ENCODE peak calls at places on chromosomes 4 and X, in five cellular contexts. P, J, D, L and M are unnamed samples.

GRCh38 chr4:149441338-149441737 is 374.3 kb downstream of the IQCM start:
- DNase-seq in P (no peak), J (no peak), D (no peak), L (no peak), M (no peak)

GRCh38 chr4:151417164-151417571 is 8.2 kb downstream of the FHIP1A start:
- DNase-seq in P (no peak), J (no peak), D (no peak), L (no peak), M (no peak)

GRCh38 chr4:156824451-156825060 is 147.0 kb downstream of the PDGFC start:
- DNase-seq in P (no peak), J (no peak), D (no peak), L (no peak), M (no peak)

GRCh38 chrX:153944140-153944799 is at the start of gene RENBP:
- DNase-seq in P (no peak), J (peak), D (no peak), L (no peak), M (peak)

GRCh38 chr4:155442267-155443105 is 65.7 kb upstream of the MAP9 start:
- DNase-seq in P (peak), J (peak), D (peak), L (peak), M (peak)

GRCh38 chr4:119118397-119118796 is 17.2 kb upstream of the MYOZ2 start:
- DNase-seq in P (no peak), J (no peak), D (no peak), L (no peak), M (no peak)

GRCh38 chr4:127622923-127623754 is 9.6 kb upstream of the INTU start:
- DNase-seq in P (no peak), J (peak), D (peak), L (no peak), M (peak)

GRCh38 chr4:2411786-2412510 is 6.5 kb downstream of the ZFYVE28 start:
- DNase-seq in P (no peak), J (no peak), D (no peak), L (no peak), M (no peak)

GRCh38 chr4:122576261-122577188 is 44.3 kb downstream of the IL21 start:
- DNase-seq in P (no peak), J (no peak), D (peak), L (no peak), M (no peak)

GRCh38 chr4:137390707-137391106 is 141.6 kb downstream of the PCDH18 start:
- DNase-seq in P (no peak), J (no peak), D (no peak), L (no peak), M (no peak)

GRCh38 chr4:82429728-82430192 is 502 bp downstream of the HNRNPDL start:
- DNase-seq in P (no peak), J (no peak), D (no peak), L (no peak), M (no peak)

GRCh38 chrX:51608071-51608470 is 10.6 kb downstream of the CENPVL3 start:
- DNase-seq in P (no peak), J (no peak), D (no peak), L (no peak), M (no peak)

GRCh38 chr4:879730-880079 is 52.4 kb downstream of the GAK start:
- DNase-seq in P (no peak), J (no peak), D (no peak), L (no peak), M (no peak)

GRCh38 chr4:9703391-9703790 is 78.0 kb upstream of the DRD5 start:
- DNase-seq in P (no peak), J (peak), D (peak), L (no peak), M (peak)

GRCh38 chr4:2220016-2220620 is 21.8 kb downstream of the HAUS3 start:
- DNase-seq in P (no peak), J (peak), D (peak), L (peak), M (peak)

GRCh38 chrX:13110427-13111324 is 66.3 kb upstream of the FAM9C start:
- DNase-seq in P (no peak), J (no peak), D (peak), L (peak), M (no peak)

GRCh38 chrX:19658030-19658429 is 142.7 kb upstream of the MAP3K15 start:
- DNase-seq in P (no peak), J (no peak), D (no peak), L (no peak), M (no peak)

GRCh38 chr4:4969298-4969697 is 50.0 kb downstream of the CYTL1 start:
- DNase-seq in P (peak), J (no peak), D (no peak), L (peak), M (peak)

GRCh38 chrX:153973127-153974002 is 811 bp downstream of the TMEM187 start:
- DNase-seq in P (no peak), J (no peak), D (no peak), L (no peak), M (no peak)

GRCh38 chrX:119488749-119489148 is 20.5 kb downstream of the SLC25A5 start:
- DNase-seq in P (no peak), J (peak), D (peak), L (peak), M (peak)

GRCh38 chr4:110087116-110087708 is 111.2 kb downstream of the ELOVL6 start:
- DNase-seq in P (no peak), J (no peak), D (no peak), L (no peak), M (no peak)

GRCh38 chr4:16590792-16591191 is 307.7 kb downstream of the LDB2 start:
- DNase-seq in P (no peak), J (no peak), D (no peak), L (no peak), M (no peak)
- H3K27ac ChIP-seq in P (no peak), J (no peak), D (no peak), L (no peak), M (no peak)

GRCh38 chr4:185532327-185532726 is 3.0 kb downstream of the PDLIM3 start:
- DNase-seq in P (no peak), J (no peak), D (no peak), L (no peak), M (no peak)
- H3K27ac ChIP-seq in P (peak), J (no peak), D (peak), L (peak), M (no peak)

DNA sequence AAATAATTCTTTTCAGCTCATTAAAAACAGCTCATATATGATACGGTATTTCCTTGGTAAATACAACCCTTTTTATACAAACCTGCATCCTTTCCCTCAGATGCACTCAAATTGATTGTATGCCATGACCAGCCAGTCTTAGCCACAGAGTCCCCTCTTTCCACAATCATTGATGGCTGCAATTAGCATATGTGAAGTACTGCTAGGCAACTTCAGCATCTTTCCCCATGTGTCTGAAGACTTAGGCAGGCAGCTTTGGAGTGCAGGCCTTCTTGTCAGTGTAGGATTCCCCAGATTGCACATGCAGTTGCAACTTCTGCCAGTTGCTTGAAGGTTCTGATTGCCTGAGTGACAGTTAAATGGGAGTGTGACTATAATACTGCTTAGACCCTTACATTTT is 15.6 kb upstream of the MBNL3 start:
- DNase-seq in P (no peak), J (no peak), D (no peak), L (no peak), M (no peak)
- H3K27ac ChIP-seq in P (no peak), J (no peak), D (no peak), L (no peak), M (no peak)

GRCh38 chr4:22487333-22487732 is 28.5 kb downstream of the ADGRA3 start:
- DNase-seq in P (no peak), J (no peak), D (no peak), L (no peak), M (no peak)
- H3K27ac ChIP-seq in P (no peak), J (no peak), D (no peak), L (no peak), M (no peak)

GRCh38 chrX:23900220-23900797 is 7.4 kb downstream of the APOO start:
- DNase-seq in P (no peak), J (no peak), D (no peak), L (no peak), M (no peak)
- H3K27ac ChIP-seq in P (peak), J (peak), D (no peak), L (peak), M (peak)

GRCh38 chr4:52995341-52996030 is 133.4 kb downstream of the RASL11B start:
- DNase-seq in P (no peak), J (no peak), D (no peak), L (no peak), M (no peak)
- H3K27ac ChIP-seq in P (peak), J (peak), D (no peak), L (peak), M (no peak)

DNA sequence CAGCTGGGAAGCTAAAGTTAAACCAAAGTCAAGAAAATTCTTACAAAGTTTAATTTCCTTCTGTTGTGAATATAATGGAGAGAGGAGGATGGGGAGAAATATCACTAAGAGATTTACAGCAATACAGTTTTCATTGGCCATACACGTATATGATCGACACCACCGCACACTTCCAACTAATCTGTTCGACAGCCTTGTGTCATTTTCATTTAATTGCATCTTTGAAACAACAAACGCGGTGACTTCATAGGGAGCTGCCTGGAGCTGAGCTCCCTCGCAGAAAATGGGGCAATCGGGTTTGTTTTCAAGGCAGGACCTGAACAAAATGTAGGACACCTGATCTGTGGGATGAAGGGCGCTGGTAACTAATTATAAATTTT is 1.3 kb downstream of the PTPN13 start:
- DNase-seq in P (no peak), J (no peak), D (peak), L (peak), M (no peak)
- H3K27ac ChIP-seq in P (peak), J (peak), D (peak), L (peak), M (peak)